ENCODE peak calls at places on chromosomes 7 and 10, in four cellular contexts. X, R, T and V are unnamed samples.

GRCh38 chr10:112585052-112585451 is 138.0 kb downstream of the VTI1A start:
- DNase-seq in X (no peak), R (no peak), T (peak; percentile 37), V (no peak)

GRCh38 chr10:63699785-63700184 is 178.6 kb downstream of the REEP3 start:
- DNase-seq in X (no peak), R (no peak), T (peak; percentile 59), V (no peak)

GRCh38 chr7:5643280-5643679 is 138.2 kb downstream of the RNF216 start:
- DNase-seq in X (peak; percentile 63), R (no peak), T (no peak), V (no peak)

GRCh38 chr7:69399038-69399800 is 199.1 kb upstream of the AUTS2 start:
- DNase-seq in X (peak; percentile 51), R (peak; percentile 19), T (no peak), V (no peak)

GRCh38 chr7:92851732-92852131 is 15.4 kb upstream of the CDK6 start:
- DNase-seq in X (no peak), R (no peak), T (peak; percentile 31), V (no peak)

GRCh38 chr7:15764986-15765385 is 78.5 kb upstream of the MEOX2 start:
- DNase-seq in X (no peak), R (no peak), T (no peak), V (no peak)

GRCh38 chr7:80039255-80039884 is 95.3 kb upstream of the GNAI1 start:
- DNase-seq in X (no peak), R (no peak), T (peak; percentile 36), V (no peak)

GRCh38 chr7:45089314-45089891 is 634 bp upstream of the NACAD start:
- DNase-seq in X (peak; percentile 94), R (peak; percentile 73), T (peak; percentile 48), V (peak; percentile 79)

GRCh38 chr10:110008518-110009339 is 945 bp downstream of the ADD3 start:
- DNase-seq in X (peak; percentile 42), R (no peak), T (no peak), V (peak; percentile 15)

DNA sequence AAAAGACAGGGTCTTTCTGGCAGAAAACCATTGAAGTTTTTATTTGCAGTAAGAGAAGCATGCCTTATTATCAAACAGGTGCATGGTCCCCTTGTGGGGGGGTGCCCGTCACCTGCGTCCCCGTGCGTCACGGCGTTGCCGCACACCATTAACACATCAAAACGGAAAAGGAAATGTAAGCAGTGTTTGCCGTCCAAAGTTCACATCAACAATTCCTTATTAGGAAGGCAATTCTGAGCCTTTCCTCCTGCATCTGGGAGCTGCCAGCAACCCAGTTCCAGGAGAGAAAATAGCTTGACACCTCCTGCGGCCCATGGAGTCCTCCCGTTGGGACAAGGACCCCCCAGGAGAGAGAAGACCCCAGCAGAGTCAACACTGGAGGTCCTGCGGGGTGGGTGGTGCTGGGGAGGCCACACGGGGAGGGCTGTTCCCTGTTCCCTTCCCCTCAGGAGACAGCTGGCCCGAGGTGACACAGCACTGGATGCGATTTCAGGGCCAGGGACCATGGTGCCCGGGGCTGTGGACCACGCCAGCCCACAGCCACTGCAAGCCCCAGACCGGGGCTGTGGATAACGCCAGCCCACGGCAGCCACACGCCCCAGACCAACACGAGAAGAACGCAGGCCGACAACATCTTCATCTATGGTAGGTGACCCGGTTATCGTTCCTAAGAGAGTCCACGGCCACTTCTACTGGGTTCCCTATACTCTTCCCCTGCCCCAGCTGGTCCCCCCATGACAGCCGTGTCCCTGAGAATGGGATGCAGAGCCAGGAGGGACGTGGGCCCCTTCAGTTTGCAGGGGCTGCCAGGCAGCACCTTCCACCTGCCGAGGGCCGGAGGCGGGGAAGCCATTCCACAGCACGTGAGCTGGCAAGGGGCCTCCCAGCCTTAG is 39.4 kb downstream of the DIP2C start:
- DNase-seq in X (peak; percentile 28), R (no peak), T (peak; percentile 82), V (no peak)
- H3K18ac ChIP-seq in X (no peak overlapping the region), R (no peak overlapping the region), T (peak overlapping the region; percentile 86), V (peak overlapping the region; percentile 74)

GRCh38 chr7:48088559-48089414 is at the start of gene UPP1:
- DNase-seq in X (peak; percentile 95), R (no peak), T (peak; percentile 90), V (peak; percentile 79)

GRCh38 chr7:48091506-48092433 is 2.7 kb downstream of the UPP1 start:
- DNase-seq in X (no peak), R (no peak), T (no peak), V (no peak)

GRCh38 chr7:48089415-48089975 is 430 bp downstream of the UPP1 start:
- DNase-seq in X (peak; percentile 91), R (no peak), T (no peak), V (no peak)

GRCh38 chr7:48087349-48087748 is 1.7 kb upstream of the UPP1 start:
- DNase-seq in X (no peak), R (no peak), T (peak; percentile 86), V (no peak)

GRCh38 chr7:48090095-48090805 is 1.2 kb downstream of the UPP1 start:
- DNase-seq in X (peak; percentile 46), R (no peak), T (peak; percentile 34), V (peak; percentile 50)
- H3K18ac ChIP-seq in X (no peak overlapping the region), R (peak overlapping the region; percentile 73), T (no peak overlapping the region), V (peak overlapping the region; percentile 90)

DNA sequence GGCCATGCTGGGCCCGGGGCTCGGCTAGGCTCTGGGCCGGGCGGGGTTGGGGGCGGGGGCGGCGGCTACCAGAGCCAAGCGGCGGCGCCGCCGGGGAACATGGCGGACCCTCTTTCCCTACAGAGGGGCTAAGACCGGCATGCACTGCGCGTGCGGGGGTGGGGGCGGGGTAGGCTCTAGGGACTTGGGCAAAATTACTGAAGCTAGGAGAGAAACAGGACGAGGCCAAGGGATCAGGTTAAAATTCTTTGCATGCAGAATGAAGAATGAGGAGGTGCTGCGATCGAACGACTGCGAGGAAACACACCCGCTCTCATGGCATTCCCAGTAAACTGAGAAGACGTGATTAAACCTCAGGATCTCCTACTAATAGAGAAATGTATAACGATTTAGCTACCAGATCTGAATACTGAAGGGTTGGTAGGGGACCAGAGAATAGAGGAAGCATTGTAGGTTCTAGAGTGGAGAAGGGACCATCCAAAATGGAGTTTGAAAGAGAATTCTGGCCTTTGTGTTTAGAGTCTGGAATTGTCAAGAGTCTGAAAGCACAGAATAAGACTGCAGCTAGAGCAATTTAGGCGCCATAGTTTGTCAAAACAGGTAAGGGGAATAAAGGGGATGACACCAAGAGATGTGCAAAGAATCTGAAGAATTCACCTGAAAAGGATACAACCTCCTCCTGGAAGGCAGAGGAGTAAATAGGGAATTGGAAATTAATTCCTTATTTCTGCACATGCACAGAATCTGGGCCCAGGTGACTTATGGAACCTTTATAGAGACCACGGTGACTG is at the start of gene PPP3CB:
- DNase-seq in X (peak; percentile 95), R (peak; percentile 87), T (peak; percentile 97), V (peak; percentile 92)
- H3K18ac ChIP-seq in X (peak within 1 kb of the TSS; percentile 9), R (peak within 1 kb of the TSS; percentile 65), T (peak within 1 kb of the TSS; percentile 69), V (peak within 1 kb of the TSS; percentile 94)

DNA sequence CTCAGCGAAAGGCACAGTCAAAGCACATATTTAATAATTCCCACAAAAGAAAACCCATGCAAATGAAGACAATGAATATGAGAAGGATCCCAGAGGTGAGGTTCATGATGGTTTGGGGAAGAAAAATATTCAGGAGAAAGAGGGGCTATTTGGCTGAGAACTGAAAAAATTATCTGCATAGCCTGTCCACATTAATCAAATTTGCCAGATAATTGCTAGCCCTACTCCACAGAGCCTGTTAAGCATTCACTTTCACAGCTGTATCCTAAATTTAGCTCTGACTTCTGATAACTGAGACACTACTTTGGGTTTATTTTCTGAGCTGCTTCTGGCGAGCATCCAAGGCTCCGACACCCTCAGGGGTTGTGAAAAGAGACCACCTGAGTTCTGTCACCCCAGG is 176.2 kb downstream of the HERPUD2 start:
- DNase-seq in X (no peak), R (no peak), T (no peak), V (no peak)
- H3K18ac ChIP-seq in X (no peak overlapping the region), R (no peak overlapping the region), T (no peak overlapping the region), V (no peak overlapping the region)

DNA sequence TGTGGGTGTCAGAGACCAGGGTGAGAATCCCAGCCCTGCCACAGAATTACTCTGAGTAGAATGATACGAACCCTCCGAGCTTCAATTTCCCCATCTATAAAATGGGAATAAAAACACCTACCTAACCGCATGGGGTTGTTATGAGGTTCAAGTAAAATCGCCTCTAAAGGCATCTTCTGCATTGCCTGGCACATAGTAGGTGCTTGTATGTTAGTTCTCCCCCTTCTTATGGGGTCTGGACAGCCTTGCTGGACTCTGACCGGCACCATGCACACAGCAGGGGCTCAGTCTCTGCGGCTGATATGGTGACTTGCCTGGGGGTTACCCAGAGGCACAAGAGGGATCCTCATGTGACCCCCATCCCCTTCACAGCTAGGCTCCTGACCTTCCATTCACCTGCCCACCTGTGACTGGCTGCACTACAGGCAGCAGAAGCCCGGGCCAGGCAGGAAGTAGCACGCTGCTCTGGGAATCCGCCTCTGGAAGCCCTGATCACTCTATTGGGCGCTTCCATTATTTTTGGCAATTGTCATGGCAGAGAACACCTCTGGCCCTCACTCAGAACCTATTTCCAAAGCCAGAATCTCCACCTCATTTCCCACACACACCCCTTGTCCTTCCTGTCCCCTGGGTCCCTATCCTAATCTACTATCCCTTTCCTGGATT is 6.0 kb downstream of the SH3PXD2A start:
- DNase-seq in X (no peak), R (no peak), T (no peak), V (no peak)
- H3K18ac ChIP-seq in X (no peak overlapping the region), R (no peak overlapping the region), T (peak overlapping the region; percentile 8), V (peak overlapping the region; percentile 25)

GRCh38 chr7:117597755-117598154 is 117.9 kb downstream of the CFTR start:
- DNase-seq in X (no peak), R (no peak), T (no peak), V (peak; percentile 8)

GRCh38 chr7:117605712-117606111 is 125.9 kb downstream of the CFTR start:
- DNase-seq in X (no peak), R (no peak), T (no peak), V (no peak)

GRCh38 chr7:117603627-117604026 is 123.8 kb downstream of the CFTR start:
- DNase-seq in X (no peak), R (no peak), T (no peak), V (no peak)

GRCh38 chr7:117596134-117596533 is 116.3 kb downstream of the CFTR start:
- DNase-seq in X (no peak), R (no peak), T (no peak), V (no peak)

GRCh38 chr7:117600912-117601311 is 121.1 kb downstream of the CFTR start:
- DNase-seq in X (no peak), R (no peak), T (no peak), V (no peak)
- H3K18ac ChIP-seq in X (no peak overlapping the region), R (no peak overlapping the region), T (no peak overlapping the region), V (no peak overlapping the region)